ENCODE peak calls at places on chromosomes 4 and X, in nine cellular contexts. B is ureter; L is progenitor cell of endocrine pancreas; N is endothelial cell; T is activated CD8-positive, alpha-beta memory T cell treated with anti-CD3 and anti-CD28 coated beads for 4 hours; D is NCI-H748 treated with DMSO at 0.1 percent for 48 hours; P is GM13976; A is cardiac septum; Z is stimulated activated CD8-positive, alpha-beta memory T cell treated with anti-CD3 and anti-CD28 coated beads, Interleukin-7, amount 100 ng/mL, for 24 hours. R is an unnamed sample.

GRCh38 chr4:183797041-183797444 is 108.1 kb upstream of the STOX2 start:
- DNase-seq in A (peak; percentile 79), L (peak; percentile 35), B (no peak), D (peak; percentile 5), P (peak; percentile 32), Z (no peak), N (peak; percentile 14), T (no peak), R (peak; percentile 32)

GRCh38 chrX:88244066-88244465 is 503.0 kb upstream of the CPXCR1 start:
- DNase-seq in B (no peak), A (no peak), P (no peak), L (no peak), N (no peak), Z (no peak), D (no peak), T (no peak), R (no peak)

GRCh38 chr4:141346144-141346543 is 125.4 kb downstream of the ZNF330 start:
- DNase-seq in L (no peak), A (no peak), T (no peak), P (peak; percentile 29), Z (no peak), B (no peak), D (peak; percentile 35), N (no peak), R (no peak)

GRCh38 chr4:16082424-16083216 is 1.2 kb downstream of the PROM1 start:
- DNase-seq in Z (no peak), A (peak; percentile 78), N (peak; percentile 79), L (peak; percentile 78), T (no peak), B (no peak), D (no peak), P (peak; percentile 51), R (peak; percentile 46)

GRCh38 chr4:83618991-83619390 is 83.1 kb downstream of the GPAT3 start:
- DNase-seq in B (no peak), N (peak; percentile 13), T (no peak), L (no peak), P (no peak), D (no peak), Z (no peak), A (no peak), R (no peak)

GRCh38 chr4:183905593-183906485 is 732 bp downstream of the STOX2 start:
- DNase-seq in L (peak; percentile 50), D (peak; percentile 4), P (peak; percentile 51), T (no peak), A (no peak), Z (no peak), B (no peak), N (peak; percentile 49), R (peak; percentile 42)

GRCh38 chr4:64539234-64539849 is 130.1 kb upstream of the TECRL start:
- DNase-seq in P (peak; percentile 46), T (no peak), N (peak; percentile 64), A (no peak), D (peak; percentile 18), B (peak; percentile 67), Z (no peak), L (peak; percentile 47), R (no peak)

GRCh38 chrX:104419211-104419610 is 146.8 kb upstream of the IL1RAPL2 start:
- DNase-seq in B (no peak), L (no peak), T (no peak), D (no peak), N (no peak), P (no peak), Z (no peak), A (no peak), R (no peak)

GRCh38 chrX:56802921-56803848 is 74.1 kb downstream of the NBDY start:
- DNase-seq in T (peak; percentile 20), D (peak; percentile 31), P (peak; percentile 36), L (peak; percentile 25), A (peak; percentile 87), N (peak; percentile 34), B (peak; percentile 87), Z (no peak), R (peak; percentile 55)

GRCh38 chr4:7381221-7381889 is 53.4 kb downstream of the PSAPL1 start:
- DNase-seq in B (no peak), Z (no peak), N (no peak), T (no peak), P (no peak), A (peak; percentile 78), D (no peak), L (no peak), R (no peak)

R was measured in activated naive CD8-positive, alpha-beta T cell treated with anti-CD3 and anti-CD28 coated beads, Interleukin-2, amount 10 ng/mL, durations not matched to agents 7 days and 5 days.